ENCODE peak calls at places on chromosomes 3 and 15, in ten cellular contexts. One of them, this sample, is unnamed.

GRCh38 chr3:185318136-185318535 is 44.8 kb upstream of the MAP3K13 start:
- DNase-seq in prostate gland: no peak
- DNase-seq in transverse colon: no peak
- DNase-seq in HCT116: no peak
- DNase-seq in upper lobe of left lung: no peak
- DNase-seq in spleen: no peak
- DNase-seq in stomach: no peak
- DNase-seq in endothelial cell of umbilical vein: peak; percentile 19
- DNase-seq in sigmoid colon: no peak
- DNase-seq in HepG2: peak; percentile 55
- DNase-seq in this sample: no peak

GRCh38 chr3:69324362-69325025 is 61.4 kb downstream of the FRMD4B start:
- DNase-seq in prostate gland: no peak
- DNase-seq in transverse colon: no peak
- DNase-seq in HCT116: no peak
- DNase-seq in upper lobe of left lung: peak; percentile 37
- DNase-seq in spleen: no peak
- DNase-seq in stomach: no peak
- DNase-seq in endothelial cell of umbilical vein: no peak
- DNase-seq in sigmoid colon: no peak
- DNase-seq in HepG2: peak; percentile 7
- DNase-seq in this sample: no peak

GRCh38 chr3:101848754-101849713 is at the start of gene NFKBIZ:
- DNase-seq in prostate gland: peak; percentile 97
- DNase-seq in transverse colon: peak; percentile 98
- DNase-seq in HCT116: peak; percentile 77
- DNase-seq in upper lobe of left lung: peak; percentile 96
- DNase-seq in spleen: peak; percentile 99
- DNase-seq in stomach: peak; percentile 96
- DNase-seq in endothelial cell of umbilical vein: peak; percentile 94
- DNase-seq in sigmoid colon: peak; percentile 98
- DNase-seq in HepG2: peak; percentile 85
- DNase-seq in this sample: peak; percentile 98

GRCh38 chr15:42065008-42065407 is 29.4 kb downstream of the PLA2G4D start:
- DNase-seq in prostate gland: no peak
- DNase-seq in transverse colon: no peak
- DNase-seq in HCT116: no peak
- DNase-seq in upper lobe of left lung: no peak
- DNase-seq in spleen: no peak
- DNase-seq in stomach: peak; percentile 24
- DNase-seq in endothelial cell of umbilical vein: peak; percentile 34
- DNase-seq in sigmoid colon: no peak
- DNase-seq in HepG2: peak; percentile 64
- DNase-seq in this sample: peak; percentile 74

GRCh38 chr3:149678365-149678948 is 20.6 kb upstream of the WWTR1 start:
- DNase-seq in prostate gland: no peak
- DNase-seq in transverse colon: no peak
- DNase-seq in HCT116: peak; percentile 86
- DNase-seq in upper lobe of left lung: no peak
- DNase-seq in spleen: no peak
- DNase-seq in stomach: no peak
- DNase-seq in endothelial cell of umbilical vein: peak; percentile 39
- DNase-seq in sigmoid colon: no peak
- DNase-seq in HepG2: no peak
- DNase-seq in this sample: no peak

GRCh38 chr15:87877114-87877810 is 379.3 kb downstream of the NTRK3 start:
- DNase-seq in prostate gland: no peak
- DNase-seq in transverse colon: no peak
- DNase-seq in HCT116: no peak
- DNase-seq in upper lobe of left lung: no peak
- DNase-seq in spleen: no peak
- DNase-seq in stomach: no peak
- DNase-seq in endothelial cell of umbilical vein: no peak
- DNase-seq in sigmoid colon: no peak
- DNase-seq in HepG2: no peak
- DNase-seq in this sample: no peak

GRCh38 chr15:57440799-57441198 is 64.5 kb downstream of the CGNL1 start:
- DNase-seq in prostate gland: no peak
- DNase-seq in transverse colon: no peak
- DNase-seq in HCT116: no peak
- DNase-seq in upper lobe of left lung: no peak
- DNase-seq in spleen: no peak
- DNase-seq in stomach: no peak
- DNase-seq in endothelial cell of umbilical vein: peak; percentile 70
- DNase-seq in sigmoid colon: no peak
- DNase-seq in HepG2: no peak
- DNase-seq in this sample: no peak

GRCh38 chr3:120071259-120071658 is 23.0 kb downstream of the GSK3B start:
- DNase-seq in prostate gland: no peak
- DNase-seq in transverse colon: no peak
- DNase-seq in HCT116: no peak
- DNase-seq in upper lobe of left lung: no peak
- DNase-seq in spleen: no peak
- DNase-seq in stomach: no peak
- DNase-seq in endothelial cell of umbilical vein: no peak
- DNase-seq in sigmoid colon: no peak
- DNase-seq in HepG2: no peak
- DNase-seq in this sample: no peak

GRCh38 chr3:129121792-129122696 is at the start of gene RAB43:
- DNase-seq in prostate gland: peak; percentile 91
- DNase-seq in transverse colon: peak; percentile 93
- DNase-seq in HCT116: peak; percentile 74
- DNase-seq in upper lobe of left lung: peak; percentile 93
- DNase-seq in spleen: peak; percentile 95
- DNase-seq in stomach: peak; percentile 92
- DNase-seq in endothelial cell of umbilical vein: peak; percentile 75
- DNase-seq in sigmoid colon: peak; percentile 93
- DNase-seq in HepG2: peak; percentile 88
- DNase-seq in this sample: peak; percentile 94

GRCh38 chr3:6717026-6717943 is 143.6 kb upstream of the GRM7 start:
- DNase-seq in prostate gland: no peak
- DNase-seq in transverse colon: no peak
- DNase-seq in HCT116: no peak
- DNase-seq in upper lobe of left lung: no peak
- DNase-seq in spleen: no peak
- DNase-seq in stomach: no peak
- DNase-seq in endothelial cell of umbilical vein: no peak
- DNase-seq in sigmoid colon: no peak
- DNase-seq in HepG2: no peak
- DNase-seq in this sample: no peak

GRCh38 chr3:157333551-157333991 is 103.1 kb upstream of the PTX3 start:
- DNase-seq in prostate gland: no peak
- DNase-seq in transverse colon: no peak
- DNase-seq in HCT116: no peak
- DNase-seq in upper lobe of left lung: no peak
- DNase-seq in spleen: no peak
- DNase-seq in stomach: no peak
- DNase-seq in endothelial cell of umbilical vein: no peak
- DNase-seq in sigmoid colon: no peak
- DNase-seq in HepG2: no peak
- DNase-seq in this sample: no peak

GRCh38 chr15:62099171-62099601 is 32.4 kb downstream of the C2CD4A start:
- DNase-seq in prostate gland: no peak
- DNase-seq in transverse colon: no peak
- DNase-seq in HCT116: no peak
- DNase-seq in upper lobe of left lung: no peak
- DNase-seq in spleen: no peak
- DNase-seq in stomach: no peak
- DNase-seq in endothelial cell of umbilical vein: peak; percentile 75
- DNase-seq in sigmoid colon: no peak
- DNase-seq in HepG2: no peak
- DNase-seq in this sample: no peak

GRCh38 chr3:45774581-45775505 is 21.5 kb downstream of the SLC6A20 start:
- DNase-seq in prostate gland: no peak
- DNase-seq in transverse colon: no peak
- DNase-seq in HCT116: no peak
- DNase-seq in upper lobe of left lung: no peak
- DNase-seq in spleen: no peak
- DNase-seq in stomach: peak; percentile 20
- DNase-seq in endothelial cell of umbilical vein: no peak
- DNase-seq in sigmoid colon: no peak
- DNase-seq in HepG2: no peak
- DNase-seq in this sample: peak; percentile 55

GRCh38 chr3:114649331-114649730 is 355.5 kb downstream of the TIGIT start:
- DNase-seq in prostate gland: no peak
- DNase-seq in transverse colon: no peak
- DNase-seq in HCT116: peak; percentile 97
- DNase-seq in upper lobe of left lung: no peak
- DNase-seq in spleen: no peak
- DNase-seq in stomach: no peak
- DNase-seq in endothelial cell of umbilical vein: peak; percentile 28
- DNase-seq in sigmoid colon: no peak
- DNase-seq in HepG2: peak; percentile 69
- DNase-seq in this sample: no peak

GRCh38 chr3:169085827-169086226 is 577.7 kb downstream of the MECOM start:
- DNase-seq in prostate gland: peak; percentile 58
- DNase-seq in transverse colon: no peak
- DNase-seq in HCT116: no peak
- DNase-seq in upper lobe of left lung: no peak
- DNase-seq in spleen: no peak
- DNase-seq in stomach: no peak
- DNase-seq in endothelial cell of umbilical vein: no peak
- DNase-seq in sigmoid colon: no peak
- DNase-seq in HepG2: no peak
- DNase-seq in this sample: no peak

GRCh38 chr3:184360834-184361531 is 422 bp downstream of the CLCN2 start:
- DNase-seq in prostate gland: no peak
- DNase-seq in transverse colon: no peak
- DNase-seq in HCT116: no peak
- DNase-seq in upper lobe of left lung: no peak
- DNase-seq in spleen: no peak
- DNase-seq in stomach: no peak
- DNase-seq in endothelial cell of umbilical vein: peak; percentile 18
- DNase-seq in sigmoid colon: no peak
- DNase-seq in HepG2: no peak
- DNase-seq in this sample: peak; percentile 73

GRCh38 chr3:49358884-49359225 is 702 bp upstream of the GPX1 start:
- DNase-seq in prostate gland: no peak
- DNase-seq in transverse colon: no peak
- DNase-seq in HCT116: no peak
- DNase-seq in upper lobe of left lung: no peak
- DNase-seq in spleen: no peak
- DNase-seq in stomach: no peak
- DNase-seq in endothelial cell of umbilical vein: peak; percentile 79
- DNase-seq in sigmoid colon: no peak
- DNase-seq in HepG2: peak; percentile 64
- DNase-seq in this sample: no peak

DNA sequence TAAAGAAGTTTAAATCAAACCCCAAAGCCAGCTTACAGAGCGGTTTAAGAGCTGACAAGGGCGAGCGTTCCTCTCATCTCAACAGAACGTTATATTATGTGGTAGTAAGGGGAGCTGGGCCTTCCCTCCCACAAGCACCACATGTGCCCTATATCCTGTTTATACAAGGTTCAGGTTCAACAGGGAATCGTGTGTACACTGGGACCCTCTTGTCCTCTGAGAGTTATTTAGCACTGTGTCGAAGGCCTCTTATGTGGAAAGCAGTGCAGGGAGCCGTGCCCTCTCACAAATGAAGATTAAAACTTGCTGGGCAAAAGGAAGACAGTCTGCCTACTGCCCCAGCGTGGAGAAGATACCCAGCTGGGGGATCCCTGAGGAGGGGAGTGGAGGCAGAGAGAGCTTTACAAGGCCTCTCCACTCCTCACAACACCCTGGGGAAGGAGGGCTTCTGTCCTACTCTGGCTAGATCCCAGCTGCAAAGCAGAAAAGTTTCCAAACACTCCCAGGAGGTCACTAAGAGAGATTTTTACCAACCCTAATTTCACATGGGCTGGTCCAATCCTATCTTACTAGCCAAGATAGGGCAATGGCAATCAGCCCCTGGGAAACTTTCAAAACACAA is 2.9 kb downstream of the TLE3 start:
- DNase-seq in prostate gland: peak; percentile 44
- DNase-seq in transverse colon: no peak
- DNase-seq in HCT116: no peak
- DNase-seq in upper lobe of left lung: peak; percentile 44
- DNase-seq in spleen: peak; percentile 50
- DNase-seq in stomach: no peak
- DNase-seq in endothelial cell of umbilical vein: peak; percentile 25
- DNase-seq in sigmoid colon: no peak
- DNase-seq in HepG2: peak; percentile 47
- DNase-seq in this sample: no peak
- H3K4me1 ChIP-seq in prostate gland: peaks cover 22% of the 10 kb centered on the region
- H3K4me1 ChIP-seq in transverse colon: peaks cover 69% of the 10 kb centered on the region
- H3K4me1 ChIP-seq in HCT116: peaks cover 26% of the 10 kb centered on the region
- H3K4me1 ChIP-seq in upper lobe of left lung: peaks cover 67% of the 10 kb centered on the region
- H3K4me1 ChIP-seq in spleen: peaks cover 71% of the 10 kb centered on the region
- H3K4me1 ChIP-seq in stomach: peaks cover 71% of the 10 kb centered on the region
- H3K4me1 ChIP-seq in endothelial cell of umbilical vein: peaks cover 42% of the 10 kb centered on the region
- H3K4me1 ChIP-seq in sigmoid colon: peaks cover 63% of the 10 kb centered on the region
- H3K4me1 ChIP-seq in HepG2: peaks cover 69% of the 10 kb centered on the region
- H3K4me1 ChIP-seq in this sample: peaks cover 73% of the 10 kb centered on the region

GRCh38 chr15:79964232-79964820 is 6.7 kb downstream of the BCL2A1 start:
- DNase-seq in prostate gland: no peak
- DNase-seq in transverse colon: no peak
- DNase-seq in HCT116: no peak
- DNase-seq in upper lobe of left lung: no peak
- DNase-seq in spleen: no peak
- DNase-seq in stomach: no peak
- DNase-seq in endothelial cell of umbilical vein: no peak
- DNase-seq in sigmoid colon: no peak
- DNase-seq in HepG2: no peak
- DNase-seq in this sample: no peak
- TF ChIP-seq POLR2A in prostate gland: no peak
- TF ChIP-seq POLR2A in transverse colon: no peak
- TF ChIP-seq POLR2A in HCT116: no peak
- TF ChIP-seq POLR2A in upper lobe of left lung: no peak
- TF ChIP-seq POLR2A in spleen: no peak
- TF ChIP-seq POLR2A in stomach: no peak
- TF ChIP-seq POLR2A in endothelial cell of umbilical vein: no peak
- TF ChIP-seq POLR2A in sigmoid colon: no peak
- TF ChIP-seq POLR2A in HepG2: no peak
- TF ChIP-seq POLR2A in this sample: no peak

GRCh38 chr3:71076361-71076997 is 507.0 kb downstream of the FOXP1 start:
- DNase-seq in prostate gland: no peak
- DNase-seq in transverse colon: no peak
- DNase-seq in HCT116: no peak
- DNase-seq in upper lobe of left lung: no peak
- DNase-seq in spleen: no peak
- DNase-seq in stomach: no peak
- DNase-seq in endothelial cell of umbilical vein: no peak
- DNase-seq in sigmoid colon: no peak
- DNase-seq in HepG2: peak; percentile 41
- DNase-seq in this sample: no peak
- TF ChIP-seq POLR2AphosphoS5 in prostate gland: no peak
- TF ChIP-seq POLR2AphosphoS5 in transverse colon: no peak
- TF ChIP-seq POLR2AphosphoS5 in HCT116: no peak
- TF ChIP-seq POLR2AphosphoS5 in upper lobe of left lung: no peak
- TF ChIP-seq POLR2AphosphoS5 in spleen: no peak
- TF ChIP-seq POLR2AphosphoS5 in stomach: no peak
- TF ChIP-seq POLR2AphosphoS5 in endothelial cell of umbilical vein: no peak
- TF ChIP-seq POLR2AphosphoS5 in sigmoid colon: no peak
- TF ChIP-seq POLR2AphosphoS5 in HepG2: no peak
- TF ChIP-seq POLR2AphosphoS5 in this sample: no peak

DNA sequence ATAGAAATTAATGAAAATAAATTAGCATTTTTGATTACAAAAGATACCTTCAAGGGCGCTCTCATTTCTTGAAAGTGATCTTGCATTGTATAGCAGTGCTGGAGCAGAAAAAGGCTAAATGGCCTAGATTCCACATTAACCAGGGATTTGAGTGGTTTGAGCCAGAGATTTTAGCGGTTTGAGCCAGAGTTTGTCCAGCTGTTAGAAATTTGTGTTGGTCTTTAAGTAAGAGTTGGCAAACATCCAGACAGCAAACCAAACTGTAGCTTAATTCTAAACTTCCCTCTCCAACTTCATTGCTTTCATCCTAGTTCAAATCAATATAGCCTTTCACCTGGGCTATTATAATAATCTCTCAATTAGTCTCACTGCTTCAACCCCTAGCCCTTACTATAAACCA is 351.7 kb downstream of the IGSF11 start:
- DNase-seq in prostate gland: no peak
- DNase-seq in transverse colon: no peak
- DNase-seq in HCT116: no peak
- DNase-seq in upper lobe of left lung: no peak
- DNase-seq in spleen: no peak
- DNase-seq in stomach: no peak
- DNase-seq in endothelial cell of umbilical vein: no peak
- DNase-seq in sigmoid colon: no peak
- DNase-seq in HepG2: no peak
- DNase-seq in this sample: no peak
- H3K4me1 ChIP-seq in prostate gland: no peaks in the 10 kb centered on the region
- H3K4me1 ChIP-seq in transverse colon: no peaks in the 10 kb centered on the region
- H3K4me1 ChIP-seq in HCT116: no peaks in the 10 kb centered on the region
- H3K4me1 ChIP-seq in upper lobe of left lung: no peaks in the 10 kb centered on the region
- H3K4me1 ChIP-seq in spleen: no peaks in the 10 kb centered on the region
- H3K4me1 ChIP-seq in stomach: no peaks in the 10 kb centered on the region
- H3K4me1 ChIP-seq in endothelial cell of umbilical vein: no peaks in the 10 kb centered on the region
- H3K4me1 ChIP-seq in sigmoid colon: no peaks in the 10 kb centered on the region
- H3K4me1 ChIP-seq in HepG2: no peaks in the 10 kb centered on the region
- H3K4me1 ChIP-seq in this sample: no peaks in the 10 kb centered on the region

This sample was measured in suprapubic skin.